ENCODE peak calls at places on chromosomes 4 and X, in five cellular contexts. W is neural crest cell, H is tibial nerve, T is fibroblast of pulmonary artery, I is heart right ventricle. X is an unnamed sample.

GRCh38 chr4:1239141-1239948 is 9.6 kb downstream of the CTBP1 start:
- DNase-seq in H (no peak), T (no peak), I (peak; percentile 2), W (no peak), X (no peak)

GRCh38 chr4:89134775-89135319 is 23.5 kb downstream of the TIGD2 start:
- DNase-seq in H (peak; percentile 28), I (peak; percentile 45), T (peak; percentile 95), W (no peak), X (no peak)

GRCh38 chr4:183129675-183130074 is 30.6 kb downstream of the WWC2 start:
- DNase-seq in W (no peak), I (no peak), T (no peak), H (no peak), X (no peak)

GRCh38 chr4:106258145-106259045 is 57.6 kb downstream of the TBCK start:
- DNase-seq in I (no peak), T (no peak), W (no peak), H (no peak), X (no peak)

GRCh38 chrX:129678176-129678880 is 23.6 kb upstream of the APLN start:
- DNase-seq in W (no peak), I (peak; percentile 14), H (no peak), T (no peak), X (peak; percentile 52)

GRCh38 chrX:65652098-65652497 is 15.4 kb upstream of the MSN start:
- DNase-seq in W (no peak), H (no peak), I (no peak), T (no peak), X (no peak)

GRCh38 chr4:56314207-56314915 is 72.9 kb downstream of the AASDH start:
- DNase-seq in H (no peak), I (no peak), W (no peak), T (no peak), X (no peak)

GRCh38 chrX:67613366-67613765 is 69.5 kb downstream of the AR start:
- DNase-seq in W (no peak), T (peak; percentile 20), I (no peak), H (no peak), X (no peak)

GRCh38 chr4:169968999-169969398 is 57.2 kb downstream of the MFAP3L start:
- DNase-seq in H (no peak), T (peak; percentile 11), I (no peak), W (no peak), X (no peak)

GRCh38 chr4:61024610-61025009 is 175.5 kb upstream of the ADGRL3 start:
- DNase-seq in T (no peak), I (no peak), H (no peak), W (no peak), X (no peak)

GRCh38 chr4:163107754-163108153 is 58.9 kb downstream of the NAF1 start:
- DNase-seq in T (peak; percentile 51), W (no peak), H (no peak), I (no peak), X (no peak)

GRCh38 chr4:181301735-181302380 is 941.3 kb upstream of the TENM3 start:
- DNase-seq in H (no peak), I (no peak), T (peak; percentile 3), W (no peak), X (no peak)

GRCh38 chr4:154960476-154960875 is 179.4 kb downstream of the RBM46 start:
- DNase-seq in H (no peak), T (no peak), I (no peak), W (no peak), X (no peak)

GRCh38 chr4:112557676-112558411 is 41.9 kb upstream of the NEUROG2 start:
- DNase-seq in T (no peak), W (no peak), I (no peak), H (no peak), X (no peak)

GRCh38 chrX:108261541-108262218 is 170.1 kb downstream of the ATG4A start:
- DNase-seq in W (no peak), H (no peak), T (peak; percentile 88), I (no peak), X (no peak)

GRCh38 chr4:153060191-153060590 is 124.1 kb downstream of the FHDC1 start:
- DNase-seq in H (no peak), T (no peak), I (no peak), W (no peak), X (no peak)

GRCh38 chr4:69713593-69713992 is 46.8 kb downstream of the SULT1B1 start:
- DNase-seq in I (no peak), W (no peak), T (peak; percentile 80), H (peak; percentile 58), X (no peak)

GRCh38 chr4:16196482-16197393 is 29.5 kb downstream of the TAPT1 start:
- DNase-seq in T (peak; percentile 73), W (no peak), I (peak; percentile 31), H (no peak), X (no peak)

GRCh38 chrX:27008486-27008885 is 454.7 kb downstream of the PPP4R3C start:
- DNase-seq in H (no peak), I (no peak), W (no peak), T (no peak), X (no peak)

GRCh38 chr4:23710298-23710697 is 179.5 kb downstream of the PPARGC1A start:
- DNase-seq in T (no peak), H (no peak), W (no peak), I (no peak), X (no peak)

GRCh38 chr4:32145987-32146386 is 1425.8 kb downstream of the PCDH7 start:
- DNase-seq in I (no peak), H (no peak), W (no peak), T (no peak), X (no peak)

GRCh38 chr4:18440527-18441215 is 419.1 kb upstream of the LCORL start:
- DNase-seq in T (no peak), W (no peak), I (no peak), H (no peak), X (no peak)

GRCh38 chrX:136635235-136635634 is 12.7 kb upstream of the CD40LG start:
- DNase-seq in H (no peak), T (no peak), I (no peak), W (no peak), X (no peak)

GRCh38 chr4:153543351-153543750 is 77.2 kb downstream of the TMEM131L start:
- DNase-seq in W (no peak), T (no peak), H (no peak), I (no peak), X (no peak)

GRCh38 chrX:96314974-96315373 is 369.7 kb upstream of the DIAPH2 start:
- DNase-seq in H (no peak), W (no peak), T (peak; percentile 28), I (no peak), X (no peak)

GRCh38 chrX:110795645-110796510 is at the start of gene CHRDL1:
- DNase-seq in W (peak; percentile 38), I (no peak), T (no peak), H (peak; percentile 49), X (no peak)

GRCh38 chr4:147837854-147838253 is 106.0 kb downstream of the ARHGAP10 start:
- DNase-seq in H (no peak), W (no peak), I (no peak), T (no peak), X (no peak)

GRCh38 chr4:147836807-147837206 is 104.9 kb downstream of the ARHGAP10 start:
- DNase-seq in H (no peak), T (no peak), I (no peak), W (no peak), X (no peak)

GRCh38 chr4:147839651-147840050 is 107.8 kb downstream of the ARHGAP10 start:
- DNase-seq in T (no peak), W (no peak), I (no peak), H (no peak), X (no peak)

GRCh38 chr4:147839200-147839599 is 107.3 kb downstream of the ARHGAP10 start:
- DNase-seq in H (no peak), T (no peak), W (no peak), I (no peak), X (no peak)

GRCh38 chr4:147837435-147837834 is 105.5 kb downstream of the ARHGAP10 start:
- DNase-seq in W (no peak), I (no peak), T (no peak), H (no peak), X (no peak)
- TF ChIP-seq CTCF in W (peak; percentile 26), I (peak; percentile 18), T (no peak), H (no peak), X (no peak)

DNA sequence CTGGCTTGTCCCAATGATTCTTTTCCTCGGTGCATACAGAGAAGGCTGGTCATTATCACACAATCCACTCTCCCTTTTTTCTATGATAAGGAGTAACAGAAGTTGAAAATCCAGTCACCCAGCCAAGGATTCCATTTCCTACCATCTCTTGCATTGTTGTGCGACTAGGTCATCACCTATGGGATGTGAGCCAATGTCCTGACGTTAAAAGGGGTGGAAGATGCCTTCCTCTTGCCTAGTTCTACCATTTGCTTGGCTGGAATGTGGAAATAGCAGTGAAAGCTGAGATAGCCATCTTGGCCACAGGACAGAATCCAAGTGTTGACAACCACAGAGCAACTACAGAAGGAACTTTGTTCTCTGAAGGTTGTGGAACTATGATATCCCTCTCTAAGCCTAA is 132.2 kb upstream of the KIT start:
- DNase-seq in I (no peak), W (no peak), T (peak; percentile 96), H (no peak), X (no peak)
- TF ChIP-seq CTCF in I (no peak), W (no peak), T (no peak), H (no peak), X (no peak)

DNA sequence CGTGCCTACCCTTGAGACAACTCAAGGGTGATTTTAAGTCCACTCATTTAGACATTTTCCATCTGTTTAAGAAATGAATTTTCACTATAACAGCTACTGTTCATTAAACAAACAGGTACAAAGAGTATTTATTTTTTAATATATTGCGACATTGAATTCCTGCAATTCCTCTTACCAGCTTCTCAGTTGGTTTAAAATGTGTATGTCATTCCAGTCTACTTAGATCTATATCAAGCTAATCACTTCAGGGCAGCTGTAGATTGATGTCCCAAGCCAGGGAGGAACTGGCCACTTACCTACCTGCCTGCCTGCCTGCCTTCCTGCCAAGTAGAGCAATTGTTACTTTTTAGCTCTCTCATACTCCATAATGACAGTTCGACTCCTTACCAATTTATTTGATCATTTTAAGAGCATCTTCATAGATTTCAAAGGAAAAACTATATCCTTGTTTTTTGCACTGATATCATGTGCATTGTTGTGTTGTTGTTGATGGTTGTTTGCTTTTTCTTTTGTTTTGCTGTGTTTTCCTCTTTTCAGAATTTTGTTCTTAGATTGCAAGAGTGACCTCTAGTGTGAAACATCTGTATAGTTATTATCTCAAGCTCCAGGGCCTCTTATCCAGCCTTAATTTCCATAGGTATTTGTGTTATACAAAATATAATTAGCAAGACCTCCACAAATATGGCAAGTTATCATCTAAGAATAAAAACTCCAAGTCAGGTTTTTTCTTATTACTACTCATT is 120.9 kb upstream of the NRK start:
- DNase-seq in I (no peak), H (no peak), W (no peak), T (peak; percentile 42), X (no peak)
- TF ChIP-seq CTCF in I (peak; percentile 33), H (no peak), W (peak; percentile 50), T (peak; percentile 34), X (no peak)

GRCh38 chr4:108477527-108478108 is 142.8 kb upstream of the RPL34 start:
- DNase-seq in T (no peak), H (no peak), W (no peak), I (no peak), X (no peak)

DNA sequence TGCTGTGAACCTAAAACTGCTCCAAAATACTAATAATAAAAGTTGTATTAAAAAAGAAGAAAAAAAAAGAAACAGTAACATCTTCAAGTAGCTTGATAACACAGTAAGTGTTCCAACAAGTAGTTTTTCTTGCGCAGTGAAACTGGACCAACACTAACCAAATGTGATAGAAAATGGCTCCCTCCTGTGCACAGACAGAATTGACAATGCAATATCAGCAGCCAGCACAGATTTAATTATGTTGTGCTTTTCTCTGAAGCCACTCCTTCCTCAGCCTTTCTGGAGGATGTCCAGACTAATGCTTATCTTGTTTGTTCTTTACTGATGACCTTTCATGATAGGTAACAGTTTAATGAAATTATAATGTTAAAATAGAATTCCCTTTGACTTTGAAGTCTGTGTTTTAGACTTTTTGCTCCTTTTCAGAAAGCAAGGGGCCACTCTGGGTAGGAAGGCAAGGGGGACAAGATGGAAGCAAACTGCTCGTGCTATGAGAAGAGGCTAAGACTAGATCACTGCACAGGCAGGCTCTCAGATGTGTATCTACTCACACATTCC is 147.1 kb upstream of the RPL34 start:
- DNase-seq in H (no peak), T (no peak), I (no peak), W (no peak), X (no peak)
- TF ChIP-seq CTCF in H (no peak), T (no peak), I (no peak), W (no peak), X (no peak)